ENCODE peak calls at places on chromosomes 2 and 18, in ten cellular contexts. R is GM03348; Y is small intestine; S is right lobe of liver; A is NCI-H446 treated with DMSO at 0.1 percent for 48 hours; B is NCI-H748 treated with DMSO at 0.1 percent for 48 hours; X is GM23248; I is naive thymus-derived CD4-positive, alpha-beta T cell; C is astrocyte of the cerebellum; T is central memory CD4-positive, alpha-beta T cell. E is an unnamed sample.

GRCh38 chr18:11953113-11953512 is 28.2 kb upstream of the IMPA2 start:
- DNase-seq in R (no peak), Y (no peak), S (no peak), A (no peak), B (no peak), X (no peak), I (no peak), C (no peak), T (no peak), E (no peak)

GRCh38 chr2:45120546-45120945 is 111.3 kb upstream of the SIX2 start:
- DNase-seq in R (no peak), Y (no peak), S (no peak), A (no peak), B (no peak), X (peak), I (no peak), C (no peak), T (no peak), E (no peak)

GRCh38 chr2:94872676-94873361 is 1.6 kb downstream of the TEKT4 start:
- DNase-seq in R (no peak), Y (no peak), S (no peak), A (no peak), B (no peak), X (no peak), I (no peak), C (no peak), T (no peak), E (no peak)

GRCh38 chr2:182330451-182331325 is 96.1 kb downstream of the PDE1A start:
- DNase-seq in R (peak), Y (no peak), S (no peak), A (no peak), B (no peak), X (peak), I (no peak), C (no peak), T (no peak), E (no peak)

GRCh38 chr2:27958711-27959378 is 68.3 kb downstream of the BABAM2 start:
- DNase-seq in R (no peak), Y (no peak), S (no peak), A (no peak), B (no peak), X (peak), I (no peak), C (no peak), T (no peak), E (peak)

GRCh38 chr2:213284105-213285090 is at the start of gene SPAG16:
- DNase-seq in R (peak), Y (peak), S (peak), A (peak), B (peak), X (peak), I (peak), C (peak), T (peak), E (peak)

GRCh38 chr2:182717451-182718215 is 1.6 kb downstream of the DNAJC10 start:
- DNase-seq in R (no peak), Y (peak), S (no peak), A (no peak), B (peak), X (no peak), I (peak), C (no peak), T (peak), E (no peak)

GRCh38 chr2:7037340-7038333 is 120.4 kb downstream of the RNF144A start:
- DNase-seq in R (peak), Y (peak), S (no peak), A (peak), B (peak), X (peak), I (peak), C (peak), T (peak), E (no peak)

GRCh38 chr2:2041256-2041824 is 289.7 kb downstream of the MYT1L start:
- DNase-seq in R (no peak), Y (no peak), S (no peak), A (no peak), B (no peak), X (no peak), I (no peak), C (no peak), T (no peak), E (no peak)

GRCh38 chr2:63814114-63814513 is 27.6 kb upstream of the UGP2 start:
- DNase-seq in R (no peak), Y (no peak), S (no peak), A (no peak), B (no peak), X (peak), I (no peak), C (no peak), T (no peak), E (no peak)

GRCh38 chr2:108383146-108383830 is 5.5 kb downstream of the SULT1C4 start:
- DNase-seq in R (no peak), Y (no peak), S (no peak), A (no peak), B (no peak), X (peak), I (no peak), C (no peak), T (no peak), E (no peak)

GRCh38 chr2:151339168-151339567 is 18.2 kb upstream of the TNFAIP6 start:
- DNase-seq in R (no peak), Y (no peak), S (no peak), A (peak), B (no peak), X (no peak), I (no peak), C (no peak), T (no peak), E (no peak)

E was measured in myocyte.